ENCODE peak calls at places on chromosomes 7 and 10, in seven cellular contexts. One of them, this sample, is unnamed.

GRCh38 chr7:125316451-125316850 is 386.8 kb upstream of the POT1 start:
- DNase-seq in HCT116: peak
- DNase-seq in DMS153: no peak
- DNase-seq in activated CD4-positive, alpha-beta T cell treated with anti-CD3 and anti-CD28 coated beads for 48 hours: no peak
- DNase-seq in stimulated activated CD8-positive, alpha-beta memory T cell treated with anti-CD3 and anti-CD28 coated beads, Interleukin-7, amount 100 ng/mL, for 4 hours: no peak
- DNase-seq in T follicular helper cell: no peak
- DNase-seq in dorsolateral prefrontal cortex: no peak
- DNase-seq in this sample: no peak

GRCh38 chr10:102799691-102800435 is 37.4 kb downstream of the CYP17A1 start:
- DNase-seq in HCT116: no peak
- DNase-seq in stimulated activated CD8-positive, alpha-beta memory T cell treated with anti-CD3 and anti-CD28 coated beads, Interleukin-7, amount 100 ng/mL, for 4 hours: no peak
- DNase-seq in T follicular helper cell: no peak
- DNase-seq in dorsolateral prefrontal cortex: no peak
- DNase-seq in activated CD4-positive, alpha-beta T cell treated with anti-CD3 and anti-CD28 coated beads for 48 hours: no peak
- DNase-seq in DMS153: no peak
- DNase-seq in this sample: no peak

GRCh38 chr7:19567011-19567410 is 141.8 kb downstream of the POLR1F start:
- DNase-seq in stimulated activated CD8-positive, alpha-beta memory T cell treated with anti-CD3 and anti-CD28 coated beads, Interleukin-7, amount 100 ng/mL, for 4 hours: no peak
- DNase-seq in HCT116: no peak
- DNase-seq in T follicular helper cell: no peak
- DNase-seq in activated CD4-positive, alpha-beta T cell treated with anti-CD3 and anti-CD28 coated beads for 48 hours: no peak
- DNase-seq in DMS153: no peak
- DNase-seq in dorsolateral prefrontal cortex: no peak
- DNase-seq in this sample: no peak

GRCh38 chr7:29146888-29147609 is 712 bp upstream of the CPVL start:
- DNase-seq in activated CD4-positive, alpha-beta T cell treated with anti-CD3 and anti-CD28 coated beads for 48 hours: no peak
- DNase-seq in stimulated activated CD8-positive, alpha-beta memory T cell treated with anti-CD3 and anti-CD28 coated beads, Interleukin-7, amount 100 ng/mL, for 4 hours: no peak
- DNase-seq in HCT116: peak
- DNase-seq in T follicular helper cell: no peak
- DNase-seq in DMS153: no peak
- DNase-seq in dorsolateral prefrontal cortex: no peak
- DNase-seq in this sample: no peak

GRCh38 chr7:2626498-2627117 is 5.2 kb upstream of the TTYH3 start:
- DNase-seq in HCT116: no peak
- DNase-seq in stimulated activated CD8-positive, alpha-beta memory T cell treated with anti-CD3 and anti-CD28 coated beads, Interleukin-7, amount 100 ng/mL, for 4 hours: no peak
- DNase-seq in DMS153: no peak
- DNase-seq in dorsolateral prefrontal cortex: no peak
- DNase-seq in activated CD4-positive, alpha-beta T cell treated with anti-CD3 and anti-CD28 coated beads for 48 hours: no peak
- DNase-seq in T follicular helper cell: no peak
- DNase-seq in this sample: no peak

GRCh38 chr7:46772740-46773139 is 809.2 kb downstream of the TNS3 start:
- DNase-seq in stimulated activated CD8-positive, alpha-beta memory T cell treated with anti-CD3 and anti-CD28 coated beads, Interleukin-7, amount 100 ng/mL, for 4 hours: no peak
- DNase-seq in T follicular helper cell: no peak
- DNase-seq in HCT116: no peak
- DNase-seq in activated CD4-positive, alpha-beta T cell treated with anti-CD3 and anti-CD28 coated beads for 48 hours: no peak
- DNase-seq in dorsolateral prefrontal cortex: no peak
- DNase-seq in DMS153: no peak
- DNase-seq in this sample: no peak

GRCh38 chr7:64880322-64881297 is 22.5 kb upstream of the ZNF273 start:
- DNase-seq in DMS153: no peak
- DNase-seq in stimulated activated CD8-positive, alpha-beta memory T cell treated with anti-CD3 and anti-CD28 coated beads, Interleukin-7, amount 100 ng/mL, for 4 hours: no peak
- DNase-seq in activated CD4-positive, alpha-beta T cell treated with anti-CD3 and anti-CD28 coated beads for 48 hours: no peak
- DNase-seq in HCT116: no peak
- DNase-seq in dorsolateral prefrontal cortex: no peak
- DNase-seq in T follicular helper cell: no peak
- DNase-seq in this sample: no peak

GRCh38 chr7:70719120-70719519 is 412.8 kb upstream of the GALNT17 start:
- DNase-seq in stimulated activated CD8-positive, alpha-beta memory T cell treated with anti-CD3 and anti-CD28 coated beads, Interleukin-7, amount 100 ng/mL, for 4 hours: no peak
- DNase-seq in dorsolateral prefrontal cortex: no peak
- DNase-seq in HCT116: no peak
- DNase-seq in DMS153: peak
- DNase-seq in T follicular helper cell: no peak
- DNase-seq in activated CD4-positive, alpha-beta T cell treated with anti-CD3 and anti-CD28 coated beads for 48 hours: no peak
- DNase-seq in this sample: no peak

GRCh38 chr7:116227678-116228239 is 17.4 kb downstream of the TES start:
- DNase-seq in HCT116: no peak
- DNase-seq in dorsolateral prefrontal cortex: no peak
- DNase-seq in activated CD4-positive, alpha-beta T cell treated with anti-CD3 and anti-CD28 coated beads for 48 hours: no peak
- DNase-seq in T follicular helper cell: no peak
- DNase-seq in stimulated activated CD8-positive, alpha-beta memory T cell treated with anti-CD3 and anti-CD28 coated beads, Interleukin-7, amount 100 ng/mL, for 4 hours: no peak
- DNase-seq in DMS153: no peak
- DNase-seq in this sample: no peak

GRCh38 chr7:104841798-104842197 is 172.2 kb upstream of the KMT2E start:
- DNase-seq in DMS153: no peak
- DNase-seq in activated CD4-positive, alpha-beta T cell treated with anti-CD3 and anti-CD28 coated beads for 48 hours: no peak
- DNase-seq in stimulated activated CD8-positive, alpha-beta memory T cell treated with anti-CD3 and anti-CD28 coated beads, Interleukin-7, amount 100 ng/mL, for 4 hours: no peak
- DNase-seq in T follicular helper cell: no peak
- DNase-seq in dorsolateral prefrontal cortex: no peak
- DNase-seq in HCT116: no peak
- DNase-seq in this sample: no peak

GRCh38 chr10:11602357-11602756 is 9.1 kb downstream of the USP6NL start:
- DNase-seq in T follicular helper cell: no peak
- DNase-seq in DMS153: no peak
- DNase-seq in activated CD4-positive, alpha-beta T cell treated with anti-CD3 and anti-CD28 coated beads for 48 hours: no peak
- DNase-seq in HCT116: no peak
- DNase-seq in dorsolateral prefrontal cortex: no peak
- DNase-seq in stimulated activated CD8-positive, alpha-beta memory T cell treated with anti-CD3 and anti-CD28 coated beads, Interleukin-7, amount 100 ng/mL, for 4 hours: no peak
- DNase-seq in this sample: no peak

GRCh38 chr10:6347391-6347951 is 144.7 kb downstream of the PFKFB3 start:
- DNase-seq in activated CD4-positive, alpha-beta T cell treated with anti-CD3 and anti-CD28 coated beads for 48 hours: peak
- DNase-seq in dorsolateral prefrontal cortex: peak
- DNase-seq in HCT116: no peak
- DNase-seq in stimulated activated CD8-positive, alpha-beta memory T cell treated with anti-CD3 and anti-CD28 coated beads, Interleukin-7, amount 100 ng/mL, for 4 hours: peak
- DNase-seq in T follicular helper cell: peak
- DNase-seq in DMS153: no peak
- DNase-seq in this sample: peak

GRCh38 chr7:95102662-95103061 is 195.3 kb downstream of the PPP1R9A start:
- DNase-seq in stimulated activated CD8-positive, alpha-beta memory T cell treated with anti-CD3 and anti-CD28 coated beads, Interleukin-7, amount 100 ng/mL, for 4 hours: no peak
- DNase-seq in T follicular helper cell: no peak
- DNase-seq in dorsolateral prefrontal cortex: no peak
- DNase-seq in activated CD4-positive, alpha-beta T cell treated with anti-CD3 and anti-CD28 coated beads for 48 hours: no peak
- DNase-seq in DMS153: no peak
- DNase-seq in HCT116: no peak
- DNase-seq in this sample: no peak

GRCh38 chr10:29392376-29393021 is 103.6 kb downstream of the LYZL1 start:
- DNase-seq in DMS153: peak
- DNase-seq in stimulated activated CD8-positive, alpha-beta memory T cell treated with anti-CD3 and anti-CD28 coated beads, Interleukin-7, amount 100 ng/mL, for 4 hours: no peak
- DNase-seq in T follicular helper cell: no peak
- DNase-seq in activated CD4-positive, alpha-beta T cell treated with anti-CD3 and anti-CD28 coated beads for 48 hours: peak
- DNase-seq in HCT116: no peak
- DNase-seq in dorsolateral prefrontal cortex: no peak
- DNase-seq in this sample: peak

GRCh38 chr7:78620931-78621330 is 822.4 kb downstream of the PHTF2 start:
- DNase-seq in dorsolateral prefrontal cortex: no peak
- DNase-seq in DMS153: no peak
- DNase-seq in T follicular helper cell: no peak
- DNase-seq in stimulated activated CD8-positive, alpha-beta memory T cell treated with anti-CD3 and anti-CD28 coated beads, Interleukin-7, amount 100 ng/mL, for 4 hours: no peak
- DNase-seq in activated CD4-positive, alpha-beta T cell treated with anti-CD3 and anti-CD28 coated beads for 48 hours: no peak
- DNase-seq in HCT116: no peak
- DNase-seq in this sample: no peak

GRCh38 chr7:2109936-2110585 is 122.7 kb downstream of the MAD1L1 start:
- DNase-seq in T follicular helper cell: no peak
- DNase-seq in dorsolateral prefrontal cortex: no peak
- DNase-seq in DMS153: no peak
- DNase-seq in stimulated activated CD8-positive, alpha-beta memory T cell treated with anti-CD3 and anti-CD28 coated beads, Interleukin-7, amount 100 ng/mL, for 4 hours: peak
- DNase-seq in activated CD4-positive, alpha-beta T cell treated with anti-CD3 and anti-CD28 coated beads for 48 hours: peak
- DNase-seq in HCT116: peak
- DNase-seq in this sample: no peak

GRCh38 chr7:69109131-69109740 is 489.0 kb upstream of the AUTS2 start:
- DNase-seq in activated CD4-positive, alpha-beta T cell treated with anti-CD3 and anti-CD28 coated beads for 48 hours: no peak
- DNase-seq in DMS153: no peak
- DNase-seq in T follicular helper cell: no peak
- DNase-seq in dorsolateral prefrontal cortex: no peak
- DNase-seq in stimulated activated CD8-positive, alpha-beta memory T cell treated with anti-CD3 and anti-CD28 coated beads, Interleukin-7, amount 100 ng/mL, for 4 hours: no peak
- DNase-seq in HCT116: no peak
- DNase-seq in this sample: no peak

GRCh38 chr7:155584763-155585531 is 38.6 kb upstream of the CNPY1 start:
- DNase-seq in activated CD4-positive, alpha-beta T cell treated with anti-CD3 and anti-CD28 coated beads for 48 hours: no peak
- DNase-seq in HCT116: no peak
- DNase-seq in dorsolateral prefrontal cortex: no peak
- DNase-seq in T follicular helper cell: no peak
- DNase-seq in DMS153: no peak
- DNase-seq in stimulated activated CD8-positive, alpha-beta memory T cell treated with anti-CD3 and anti-CD28 coated beads, Interleukin-7, amount 100 ng/mL, for 4 hours: no peak
- DNase-seq in this sample: no peak

GRCh38 chr10:118725784-118726507 is 28.8 kb downstream of the CACUL1 start:
- DNase-seq in T follicular helper cell: no peak
- DNase-seq in activated CD4-positive, alpha-beta T cell treated with anti-CD3 and anti-CD28 coated beads for 48 hours: no peak
- DNase-seq in stimulated activated CD8-positive, alpha-beta memory T cell treated with anti-CD3 and anti-CD28 coated beads, Interleukin-7, amount 100 ng/mL, for 4 hours: no peak
- DNase-seq in HCT116: no peak
- DNase-seq in dorsolateral prefrontal cortex: no peak
- DNase-seq in DMS153: no peak
- DNase-seq in this sample: no peak

GRCh38 chr10:13001041-13001886 is at the start of gene CCDC3:
- DNase-seq in DMS153: no peak
- DNase-seq in HCT116: no peak
- DNase-seq in dorsolateral prefrontal cortex: no peak
- DNase-seq in activated CD4-positive, alpha-beta T cell treated with anti-CD3 and anti-CD28 coated beads for 48 hours: peak
- DNase-seq in stimulated activated CD8-positive, alpha-beta memory T cell treated with anti-CD3 and anti-CD28 coated beads, Interleukin-7, amount 100 ng/mL, for 4 hours: no peak
- DNase-seq in T follicular helper cell: no peak
- DNase-seq in this sample: no peak

GRCh38 chr7:156232931-156233705 is 407.5 kb upstream of the RNF32 start:
- DNase-seq in stimulated activated CD8-positive, alpha-beta memory T cell treated with anti-CD3 and anti-CD28 coated beads, Interleukin-7, amount 100 ng/mL, for 4 hours: no peak
- DNase-seq in T follicular helper cell: no peak
- DNase-seq in activated CD4-positive, alpha-beta T cell treated with anti-CD3 and anti-CD28 coated beads for 48 hours: no peak
- DNase-seq in HCT116: no peak
- DNase-seq in DMS153: no peak
- DNase-seq in dorsolateral prefrontal cortex: no peak
- DNase-seq in this sample: no peak

GRCh38 chr7:78151229-78151628 is 352.7 kb downstream of the PHTF2 start:
- DNase-seq in dorsolateral prefrontal cortex: no peak
- DNase-seq in stimulated activated CD8-positive, alpha-beta memory T cell treated with anti-CD3 and anti-CD28 coated beads, Interleukin-7, amount 100 ng/mL, for 4 hours: no peak
- DNase-seq in T follicular helper cell: no peak
- DNase-seq in HCT116: no peak
- DNase-seq in activated CD4-positive, alpha-beta T cell treated with anti-CD3 and anti-CD28 coated beads for 48 hours: no peak
- DNase-seq in DMS153: no peak
- DNase-seq in this sample: no peak

GRCh38 chr7:110889363-110889762 is 201.6 kb upstream of the LRRN3 start:
- DNase-seq in dorsolateral prefrontal cortex: no peak
- DNase-seq in stimulated activated CD8-positive, alpha-beta memory T cell treated with anti-CD3 and anti-CD28 coated beads, Interleukin-7, amount 100 ng/mL, for 4 hours: no peak
- DNase-seq in T follicular helper cell: no peak
- DNase-seq in DMS153: no peak
- DNase-seq in HCT116: no peak
- DNase-seq in activated CD4-positive, alpha-beta T cell treated with anti-CD3 and anti-CD28 coated beads for 48 hours: no peak
- DNase-seq in this sample: no peak

GRCh38 chr7:73770002-73770859 is at the start of gene CLDN3:
- DNase-seq in activated CD4-positive, alpha-beta T cell treated with anti-CD3 and anti-CD28 coated beads for 48 hours: peak
- DNase-seq in HCT116: peak
- DNase-seq in DMS153: peak
- DNase-seq in stimulated activated CD8-positive, alpha-beta memory T cell treated with anti-CD3 and anti-CD28 coated beads, Interleukin-7, amount 100 ng/mL, for 4 hours: no peak
- DNase-seq in dorsolateral prefrontal cortex: no peak
- DNase-seq in T follicular helper cell: peak
- DNase-seq in this sample: no peak

GRCh38 chr10:101014966-101015581 is 15.5 kb downstream of the LZTS2 start:
- DNase-seq in stimulated activated CD8-positive, alpha-beta memory T cell treated with anti-CD3 and anti-CD28 coated beads, Interleukin-7, amount 100 ng/mL, for 4 hours: no peak
- DNase-seq in activated CD4-positive, alpha-beta T cell treated with anti-CD3 and anti-CD28 coated beads for 48 hours: peak
- DNase-seq in dorsolateral prefrontal cortex: no peak
- DNase-seq in DMS153: no peak
- DNase-seq in T follicular helper cell: no peak
- DNase-seq in HCT116: no peak
- DNase-seq in this sample: no peak

This sample was measured in T-cell.